ENCODE peak calls at places on chromosomes 13 and 19, in five cellular contexts. I is H1, M is A549, Q is K562, H is HepG2. Z is an unnamed sample.

GRCh38 chr19:2702170-2703076 is at the start of gene GNG7:
- DNase-seq in M (peak), Q (peak), H (peak), I (no peak), Z (peak)

GRCh38 chr13:80047406-80047805 is 293.5 kb downstream of the SPRY2 start:
- DNase-seq in M (no peak), I (no peak), H (no peak), Q (no peak), Z (no peak)

GRCh38 chr19:54473071-54473941 is at the start of gene CDC42EP5:
- DNase-seq in I (no peak), Q (peak), H (no peak), M (no peak), Z (peak)

GRCh38 chr13:51797664-51798488 is 6.1 kb downstream of the DHRS12 start:
- DNase-seq in M (peak), H (peak), Q (peak), I (no peak), Z (peak)

GRCh38 chr13:35484384-35484783 is 7.9 kb upstream of the MAB21L1 start:
- DNase-seq in Q (no peak), H (no peak), M (no peak), I (no peak), Z (no peak)

GRCh38 chr19:16470541-16470910 is 1.2 kb downstream of the EPS15L1 start:
- DNase-seq in I (no peak), M (no peak), H (no peak), Q (no peak), Z (no peak)

GRCh38 chr19:20078696-20079095 is 896 bp downstream of the ZNF90 start:
- DNase-seq in Q (no peak), M (no peak), H (no peak), I (no peak), Z (no peak)

GRCh38 chr13:102322211-102322610 is 79.6 kb downstream of the FGF14 start:
- DNase-seq in Q (no peak), M (no peak), H (no peak), I (no peak), Z (no peak)

DNA sequence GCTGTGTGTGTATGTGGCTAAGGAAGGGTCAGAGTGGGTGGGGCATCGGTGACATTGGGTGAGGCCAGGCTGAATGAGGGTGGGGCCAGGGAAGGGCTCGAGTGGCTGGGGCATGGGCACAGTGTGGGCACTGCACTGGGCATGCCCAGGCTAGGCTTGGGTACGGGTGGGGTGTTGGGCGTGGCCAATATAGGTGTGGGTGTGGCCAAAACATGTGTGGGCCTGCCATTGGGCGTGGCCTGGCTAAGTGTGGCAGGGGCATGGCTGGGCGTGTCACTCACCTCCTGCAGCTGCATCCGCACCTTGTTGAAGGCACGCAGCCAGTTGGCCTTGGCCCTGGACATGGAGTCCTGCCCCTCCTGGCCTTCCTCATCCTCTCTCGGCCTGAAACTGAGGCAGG is 33.2 kb downstream of the UNC13A start:
- DNase-seq in M (peak), I (no peak), Q (no peak), H (no peak), Z (no peak)
- H3K27ac ChIP-seq in M (no peak), I (no peak), Q (no peak), H (no peak), Z (no peak)

GRCh38 chr19:50535672-50536071 is 22.0 kb upstream of the ASPDH start:
- DNase-seq in H (no peak), I (no peak), M (no peak), Q (no peak), Z (no peak)

GRCh38 chr19:50537306-50537685 is 23.6 kb upstream of the ASPDH start:
- DNase-seq in I (no peak), H (no peak), M (no peak), Q (no peak), Z (no peak)

GRCh38 chr19:50532952-50533351 is 19.2 kb upstream of the ASPDH start:
- DNase-seq in M (no peak), H (no peak), Q (no peak), I (no peak), Z (no peak)

GRCh38 chr19:50536662-50537305 is 23.1 kb upstream of the ASPDH start:
- DNase-seq in M (no peak), Q (no peak), I (no peak), H (no peak), Z (no peak)

GRCh38 chr19:50534478-50534877 is 20.8 kb upstream of the ASPDH start:
- DNase-seq in Q (no peak), M (no peak), I (no peak), H (no peak), Z (no peak)
- TF ChIP-seq JUN in Q (no peak), M (no peak), I (no peak), H (no peak), Z (no peak)

DNA sequence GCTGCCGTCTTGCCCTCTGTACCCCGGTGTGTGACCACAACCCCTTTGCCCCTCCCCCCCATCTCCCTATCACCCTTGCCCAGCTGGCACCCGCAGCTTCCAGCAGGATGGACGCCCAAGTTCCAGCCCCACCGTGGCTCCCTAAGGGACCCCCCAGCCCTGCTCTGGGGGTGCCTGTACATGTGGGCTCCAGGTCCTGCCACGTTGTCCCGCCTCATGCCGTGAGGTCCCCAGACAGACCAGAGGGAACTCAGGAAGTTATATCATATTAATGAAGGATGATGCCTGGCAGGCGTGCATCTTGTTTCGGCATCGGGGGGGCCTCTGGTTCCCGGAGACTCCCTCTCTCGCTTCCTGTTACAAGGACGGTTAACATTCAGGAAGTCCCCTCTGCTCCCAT is 1.6 kb upstream of the PTGIR start:
- DNase-seq in M (no peak), Q (no peak), H (no peak), I (no peak), Z (no peak)
- H3K27ac ChIP-seq in M (no peak), Q (no peak), H (no peak), I (no peak), Z (no peak)

GRCh38 chr13:30173301-30173605 is 134.1 kb downstream of the KATNAL1 start:
- DNase-seq in Q (no peak), M (no peak), H (no peak), I (no peak), Z (no peak)
- TF ChIP-seq JUN in Q (no peak), M (no peak), H (no peak), I (no peak), Z (no peak)

GRCh38 chr13:105603283-105603682 is 932.2 kb downstream of the EFNB2 start:
- DNase-seq in I (no peak), H (no peak), M (no peak), Q (no peak), Z (no peak)

GRCh38 chr13:105597573-105597972 is 937.9 kb downstream of the EFNB2 start:
- DNase-seq in H (no peak), Q (no peak), M (no peak), I (no peak), Z (no peak)

GRCh38 chr13:105599477-105600037 is 935.9 kb downstream of the EFNB2 start:
- DNase-seq in Q (no peak), M (no peak), I (no peak), H (no peak), Z (no peak)

DNA sequence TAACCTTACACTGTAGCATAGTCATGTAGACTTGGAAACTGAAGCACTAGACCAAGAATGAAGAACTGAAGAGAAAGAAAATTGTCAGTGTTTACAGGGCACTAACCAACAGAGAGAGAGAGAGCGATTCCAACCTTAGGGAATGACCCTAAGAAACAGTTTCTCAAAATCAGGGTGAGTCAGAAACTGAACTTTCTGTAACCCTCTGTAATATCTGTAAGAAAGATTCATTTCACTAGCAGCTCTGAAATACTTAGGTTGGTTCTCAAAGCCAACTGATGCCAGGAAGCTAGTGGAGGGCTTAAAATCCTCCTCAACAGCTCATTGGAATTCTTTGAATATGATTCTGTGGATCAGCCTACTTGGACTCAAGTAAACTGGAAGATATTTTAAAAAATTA is 936.9 kb downstream of the EFNB2 start:
- DNase-seq in Q (no peak), H (no peak), M (no peak), I (no peak), Z (no peak)
- H3K27ac ChIP-seq in Q (no peak), H (no peak), M (no peak), I (no peak), Z (no peak)

DNA sequence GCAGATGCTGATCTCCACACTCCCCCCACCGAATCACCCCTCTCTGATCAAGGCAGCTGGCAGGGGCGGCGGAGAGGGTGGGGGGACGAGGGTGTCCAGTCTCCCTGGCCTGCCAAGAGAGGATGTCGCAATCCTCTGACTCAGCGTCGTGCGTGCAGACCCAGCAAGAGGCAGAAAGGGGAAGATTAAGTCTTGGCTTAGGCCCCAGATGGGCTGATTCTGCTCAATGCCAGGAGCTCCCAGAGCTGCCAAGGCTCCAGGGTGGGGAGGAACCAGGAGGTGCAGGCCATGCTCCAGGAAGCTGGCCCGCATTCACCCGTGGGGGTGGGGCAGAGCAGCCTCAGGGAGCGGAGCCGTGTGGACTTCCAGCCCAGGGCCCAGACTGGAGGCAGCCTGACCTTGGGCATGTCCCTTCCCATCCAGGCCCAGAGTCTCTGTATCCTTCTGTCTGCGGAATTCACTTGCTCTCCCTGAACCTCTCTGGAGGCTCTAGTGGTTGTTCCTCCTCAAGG is 6.6 kb upstream of the BCL3 start:
- DNase-seq in H (peak), I (no peak), Q (peak), M (peak), Z (peak)
- TF ChIP-seq JUN in H (no peak), I (no peak), Q (no peak), M (peak), Z (peak)

GRCh38 chr19:38250428-38250820 is 5.8 kb downstream of the PPP1R14A start:
- DNase-seq in I (no peak), Q (no peak), M (no peak), H (no peak), Z (no peak)

GRCh38 chr19:38247126-38247525 is 9.0 kb downstream of the PPP1R14A start:
- DNase-seq in I (no peak), H (no peak), M (no peak), Q (no peak), Z (no peak)

GRCh38 chr19:38247734-38248268 is 8.4 kb downstream of the PPP1R14A start:
- DNase-seq in M (no peak), I (no peak), Q (no peak), H (peak), Z (no peak)

GRCh38 chr19:38245826-38246498 is 10.2 kb downstream of the PPP1R14A start:
- DNase-seq in I (no peak), Q (no peak), M (no peak), H (no peak), Z (no peak)

DNA sequence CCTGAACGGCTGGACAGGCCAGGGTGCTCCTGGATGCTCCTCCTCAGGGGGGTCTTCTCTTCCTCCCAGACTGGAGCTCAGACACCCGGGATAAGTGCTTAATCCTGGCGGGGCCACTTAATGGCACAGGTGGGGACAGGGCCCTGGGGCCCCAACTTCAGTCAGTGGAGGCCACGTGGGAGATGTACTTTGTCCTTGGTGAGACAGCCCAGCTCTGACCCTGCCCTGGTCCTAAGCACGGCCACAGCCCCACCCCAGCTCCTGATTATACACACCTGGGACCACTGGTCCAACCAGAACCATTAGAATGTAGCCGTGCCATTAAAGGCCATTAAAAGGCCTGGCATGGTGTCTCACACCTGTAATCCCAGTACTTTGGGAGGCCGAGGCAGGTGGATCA is 7.8 kb downstream of the PPP1R14A start:
- DNase-seq in M (no peak), I (no peak), H (no peak), Q (no peak), Z (no peak)
- H3K27ac ChIP-seq in M (no peak), I (no peak), H (no peak), Q (no peak), Z (no peak)

Z was measured in endothelial cell of umbilical vein.